ENCODE peak calls at places on chromosomes 13 and 19, in ten cellular contexts. A, Q, F, W, H, N, S, J, D and R are unnamed samples.

GRCh38 chr19:50838239-50838638 is 4.9 kb upstream of the KLK15 start:
- DNase-seq in A (no peak), H (no peak), W (no peak), J (no peak), Q (peak; percentile 17), D (no peak), S (no peak), F (no peak), N (no peak), R (no peak)

GRCh38 chr13:114053026-114053425 is 79.2 kb upstream of the C13orf46 start:
- DNase-seq in S (no peak), N (no peak), A (no peak), D (no peak), Q (peak; percentile 84), W (no peak), F (peak; percentile 57), H (no peak), J (no peak), R (peak; percentile 83)

GRCh38 chr19:29640231-29640630 is 25.0 kb upstream of the PLEKHF1 start:
- DNase-seq in W (no peak), H (no peak), S (no peak), A (no peak), J (no peak), D (no peak), N (no peak), F (no peak), Q (no peak), R (no peak)

GRCh38 chr19:5452594-5453565 is 2.3 kb upstream of the ZNRF4 start:
- DNase-seq in J (no peak), Q (peak; percentile 44), N (peak; percentile 14), S (no peak), A (no peak), D (no peak), W (no peak), F (no peak), H (no peak), R (no peak)

GRCh38 chr19:6362351-6362801 is 1.0 kb downstream of the CLPP start:
- DNase-seq in H (no peak), W (peak; percentile 25), J (no peak), N (no peak), D (no peak), A (no peak), Q (peak; percentile 57), S (no peak), F (no peak), R (no peak)

GRCh38 chr19:10517361-10517759 is at the start of gene S1PR5:
- DNase-seq in N (no peak), F (no peak), Q (peak; percentile 34), W (no peak), S (peak; percentile 55), H (no peak), J (peak; percentile 49), D (no peak), A (no peak), R (peak; percentile 80)

GRCh38 chr13:110680852-110681251 is 25.1 kb downstream of the CARS2 start:
- DNase-seq in J (no peak), H (peak; percentile 64), S (no peak), W (peak; percentile 20), Q (peak; percentile 61), F (no peak), N (no peak), A (peak; percentile 20), D (no peak), R (no peak)

GRCh38 chr13:91805605-91806004 is 407.2 kb downstream of the GPC5 start:
- DNase-seq in Q (no peak), W (no peak), A (peak; percentile 1), J (no peak), S (no peak), F (no peak), H (no peak), D (no peak), N (no peak), R (no peak)

GRCh38 chr13:55000844-55001243 is 1972.2 kb downstream of the OLFM4 start:
- DNase-seq in J (no peak), N (no peak), S (no peak), Q (no peak), H (peak; percentile 67), F (no peak), A (no peak), D (no peak), W (no peak), R (peak; percentile 58)

GRCh38 chr19:34428549-34429285 is 536 bp downstream of the UBA2 start:
- DNase-seq in Q (peak; percentile 44), H (peak; percentile 52), N (peak; percentile 15), W (peak; percentile 37), D (no peak), J (no peak), S (peak; percentile 38), F (no peak), A (peak; percentile 41), R (peak; percentile 89)

GRCh38 chr19:16342002-16342715 is 17.5 kb downstream of the KLF2 start:
- DNase-seq in H (no peak), D (no peak), W (no peak), F (no peak), J (no peak), A (no peak), S (no peak), N (no peak), Q (no peak), R (no peak)

GRCh38 chr13:28754698-28755545 is 36.2 kb upstream of the SLC46A3 start:
- DNase-seq in W (peak; percentile 71), A (peak; percentile 59), H (peak; percentile 57), N (no peak), J (no peak), S (no peak), Q (peak; percentile 54), F (no peak), D (no peak), R (no peak)

GRCh38 chr19:10625003-10625761 is at the start of gene SLC44A2:
- DNase-seq in F (no peak), W (peak; percentile 87), J (no peak), Q (peak; percentile 67), D (no peak), S (peak; percentile 54), H (peak; percentile 90), A (peak; percentile 41), N (peak; percentile 50), R (peak; percentile 94)

GRCh38 chr13:76993473-76993872 is 1.6 kb downstream of the CLN5 start:
- DNase-seq in J (no peak), D (no peak), S (no peak), H (no peak), Q (no peak), W (no peak), N (no peak), A (no peak), F (no peak), R (no peak)

GRCh38 chr19:11046608-11047354 is 42.5 kb upstream of the LDLR start:
- DNase-seq in J (no peak), A (no peak), N (no peak), H (no peak), Q (no peak), F (no peak), S (no peak), D (no peak), W (no peak), R (no peak)

GRCh38 chr13:98216135-98216565 is 39.1 kb upstream of the RNF113B start:
- DNase-seq in S (peak; percentile 13), H (no peak), F (peak; percentile 59), W (no peak), N (peak; percentile 50), Q (peak; percentile 93), A (peak; percentile 70), D (no peak), J (no peak), R (no peak)

GRCh38 chr19:56170261-56170660 is 5.5 kb upstream of the GALP start:
- DNase-seq in A (no peak), Q (peak; percentile 76), W (peak; percentile 83), F (no peak), J (no peak), D (peak; percentile 5), H (no peak), N (peak; percentile 97), S (peak; percentile 32), R (peak; percentile 82)

GRCh38 chr13:103039183-103039582 is 27.0 kb downstream of the SLC10A2 start:
- DNase-seq in W (no peak), Q (no peak), N (no peak), D (no peak), H (no peak), S (no peak), A (no peak), F (no peak), J (no peak), R (no peak)

GRCh38 chr13:31945202-31945978 is 86.2 kb upstream of the FRY start:
- DNase-seq in S (peak; percentile 11), N (peak; percentile 96), F (no peak), D (peak; percentile 84), J (peak; percentile 63), H (no peak), Q (peak; percentile 55), A (no peak), W (peak; percentile 76), R (peak; percentile 82)

GRCh38 chr19:7772752-7773291 is 9.8 kb downstream of the CLEC4M start:
- DNase-seq in S (no peak), A (no peak), H (no peak), D (no peak), N (peak; percentile 80), F (no peak), W (peak; percentile 85), Q (peak; percentile 33), J (no peak), R (no peak)

GRCh38 chr19:50897612-50898011 is 13.6 kb downstream of the KLK4 start:
- DNase-seq in S (no peak), D (no peak), A (no peak), J (no peak), Q (no peak), N (no peak), F (no peak), W (no peak), H (no peak), R (no peak)

GRCh38 chr19:19410553-19411550 is 5.4 kb downstream of the GATAD2A start:
- DNase-seq in J (no peak), W (no peak), F (no peak), A (no peak), D (no peak), H (no peak), N (no peak), Q (no peak), S (no peak), R (no peak)

GRCh38 chr19:28575816-28576215 is 637.1 kb downstream of the UQCRFS1 start:
- DNase-seq in W (no peak), J (no peak), A (no peak), S (no peak), F (no peak), N (no peak), H (no peak), D (no peak), Q (no peak), R (no peak)

GRCh38 chr13:33637978-33638743 is 179.8 kb upstream of the RFC3 start:
- DNase-seq in D (no peak), A (no peak), S (no peak), W (no peak), J (no peak), F (no peak), H (no peak), N (peak; percentile 88), Q (peak; percentile 62), R (no peak)

GRCh38 chr19:53982611-53983010 is 8.8 kb upstream of the CACNG6 start:
- DNase-seq in N (no peak), H (peak; percentile 66), D (no peak), W (no peak), Q (no peak), F (no peak), S (no peak), J (no peak), A (peak; percentile 25), R (no peak)

GRCh38 chr19:43483281-43483680 is 17.9 kb upstream of the LYPD3 start:
- DNase-seq in N (no peak), S (no peak), H (no peak), A (no peak), Q (no peak), W (no peak), J (no peak), F (no peak), D (no peak), R (no peak)

GRCh38 chr13:48564046-48564445 is 31.2 kb upstream of the RCBTB2 start:
- DNase-seq in W (no peak), D (no peak), J (no peak), H (no peak), S (no peak), A (peak; percentile 55), Q (peak; percentile 49), F (no peak), N (peak; percentile 48), R (no peak)

GRCh38 chr19:11480927-11481776 is at the start of gene ELAVL3:
- DNase-seq in W (no peak), D (no peak), H (peak; percentile 76), N (no peak), F (no peak), S (no peak), J (peak; percentile 68), Q (no peak), A (no peak), R (no peak)